ENCODE peak calls at places on chromosomes 3 and 15, in four cellular contexts. O, Z, R and H are unnamed samples.

GRCh38 chr3:39086066-39086657 is 21.3 kb downstream of the GORASP1 start:
- DNase-seq in O (no peak), Z (no peak), R (no peak), H (no peak)

GRCh38 chr15:101698314-101698713 is 26.0 kb downstream of the TARS3 start:
- DNase-seq in O (no peak), Z (no peak), R (no peak), H (no peak)

GRCh38 chr3:171113716-171114115 is 87.2 kb upstream of the SLC2A2 start:
- DNase-seq in O (no peak), Z (no peak), R (peak; percentile 15), H (no peak)

GRCh38 chr3:140296796-140297352 is 361.9 kb downstream of the CLSTN2 start:
- DNase-seq in O (no peak), Z (peak; percentile 36), R (no peak), H (no peak)

GRCh38 chr15:34709866-34710265 is 44.9 kb downstream of the GJD2 start:
- DNase-seq in O (no peak), Z (no peak), R (no peak), H (no peak)

GRCh38 chr15:69906256-69907185 is 191.2 kb downstream of the TLE3 start:
- DNase-seq in O (no peak), Z (no peak), R (no peak), H (no peak)

GRCh38 chr15:64430000-64430735 is 30.2 kb upstream of the ZNF609 start:
- DNase-seq in O (no peak), Z (peak; percentile 51), R (no peak), H (no peak)

GRCh38 chr3:152376351-152377183 is 107.8 kb downstream of the MBNL1 start:
- DNase-seq in O (no peak), Z (no peak), R (no peak), H (no peak)

GRCh38 chr3:152539191-152539764 is 270.5 kb downstream of the MBNL1 start:
- DNase-seq in O (no peak), Z (no peak), R (no peak), H (no peak)